ENCODE peak calls at places on chromosomes 16 and 17, in nine cellular contexts. U is EL, Q is activated T-cell treated with anti-CD3 and anti-CD28 coated beads for 1 hour, E is AG09319, K is lung, H is HCT116, O is substantia nigra, Z is body of pancreas, P is psoas muscle. F is an unnamed sample.
A peak's percentile ranks its signal among the peaks of the same experiment; 100 is the strongest.

GRCh38 chr17:7858487-7858832 is 657 bp downstream of the CYB5D1 start:
- DNase-seq in U (peak; percentile 65), Q (no peak), E (no peak), K (no peak), H (no peak), O (no peak), Z (peak; percentile 65), P (peak; percentile 71), F (no peak)

GRCh38 chr17:32627233-32628008 is 140.6 kb downstream of the CDK5R1 start:
- DNase-seq in U (peak; percentile 19), Q (no peak), E (no peak), K (no peak), H (no peak), O (peak; percentile 13), Z (peak; percentile 47), P (no peak), F (no peak)

GRCh38 chr17:69551212-69552010 is 136.9 kb downstream of the MAP2K6 start:
- DNase-seq in U (no peak), Q (no peak), E (no peak), K (no peak), H (no peak), O (no peak), Z (no peak), P (no peak), F (no peak)

GRCh38 chr16:89285381-89285780 is 67.9 kb downstream of the ZNF778 start:
- DNase-seq in U (no peak), Q (no peak), E (no peak), K (no peak), H (no peak), O (no peak), Z (no peak), P (no peak), F (no peak)

GRCh38 chr16:31382485-31383161 is 10.5 kb upstream of the ITGAD start:
- DNase-seq in U (peak; percentile 51), Q (peak; percentile 37), E (no peak), K (peak; percentile 56), H (peak; percentile 33), O (peak; percentile 11), Z (peak; percentile 78), P (peak; percentile 81), F (peak; percentile 57)

GRCh38 chr17:19744922-19745757 is 3.0 kb downstream of the ALDH3A1 start:
- DNase-seq in U (peak; percentile 61), Q (peak; percentile 80), E (no peak), K (peak; percentile 89), H (peak; percentile 61), O (peak; percentile 83), Z (peak; percentile 93), P (peak; percentile 96), F (peak; percentile 71)

GRCh38 chr17:57949649-57950048 is 5.6 kb downstream of the CUEDC1 start:
- DNase-seq in U (peak; percentile 29), Q (no peak), E (no peak), K (peak; percentile 77), H (no peak), O (no peak), Z (peak; percentile 21), P (peak; percentile 48), F (no peak)

GRCh38 chr17:63445571-63446217 is 412 bp downstream of the CYB561 start:
- DNase-seq in U (peak; percentile 57), Q (peak; percentile 40), E (no peak), K (peak; percentile 58), H (peak; percentile 58), O (no peak), Z (peak; percentile 76), P (no peak), F (peak; percentile 70)

GRCh38 chr17:81927145-81927652 is 336 bp downstream of the MAFG start:
- DNase-seq in U (no peak), Q (no peak), E (no peak), K (no peak), H (no peak), O (no peak), Z (no peak), P (no peak), F (no peak)

GRCh38 chr17:17151541-17151940 is 54.6 kb downstream of the PLD6 start:
- DNase-seq in U (peak; percentile 74), Q (no peak), E (no peak), K (no peak), H (no peak), O (no peak), Z (no peak), P (no peak), F (no peak)

GRCh38 chr17:38982858-38983746 is 15.9 kb upstream of the FBXO47 start:
- DNase-seq in U (peak; percentile 76), Q (peak; percentile 12), E (peak; percentile 51), K (no peak), H (peak; percentile 53), O (no peak), Z (peak; percentile 67), P (no peak), F (no peak)

GRCh38 chr17:76643553-76644148 is at the start of gene ST6GALNAC1:
- DNase-seq in U (no peak), Q (peak; percentile 14), E (no peak), K (no peak), H (no peak), O (no peak), Z (no peak), P (no peak), F (no peak)

GRCh38 chr17:77471984-77472836 is 331.4 kb downstream of the SEC14L1 start:
- DNase-seq in U (peak; percentile 62), Q (no peak), E (peak; percentile 61), K (peak; percentile 81), H (no peak), O (no peak), Z (peak; percentile 38), P (peak; percentile 51), F (no peak)

GRCh38 chr17:2124391-2124790 is 69.5 kb downstream of the HIC1 start:
- DNase-seq in U (peak; percentile 50), Q (no peak), E (no peak), K (no peak), H (no peak), O (no peak), Z (no peak), P (no peak), F (no peak)

GRCh38 chr16:630815-631405 is at the start of gene WFIKKN1:
- DNase-seq in U (no peak), Q (no peak), E (no peak), K (peak; percentile 61), H (no peak), O (no peak), Z (peak; percentile 52), P (peak; percentile 68), F (no peak)

GRCh38 chr17:39123627-39124026 is 27.8 kb downstream of the PLXDC1 start:
- DNase-seq in U (no peak), Q (no peak), E (no peak), K (no peak), H (no peak), O (no peak), Z (peak; percentile 20), P (peak; percentile 59), F (no peak)

GRCh38 chr17:32483451-32484019 is 3.3 kb upstream of the CDK5R1 start:
- DNase-seq in U (peak; percentile 70), Q (no peak), E (peak; percentile 57), K (no peak), H (no peak), O (peak; percentile 53), Z (peak; percentile 75), P (peak; percentile 89), F (no peak)

GRCh38 chr17:34177642-34178041 is 77.4 kb upstream of the CCL2 start:
- DNase-seq in U (peak; percentile 74), Q (no peak), E (peak; percentile 46), K (no peak), H (no peak), O (no peak), Z (no peak), P (no peak), F (no peak)

GRCh38 chr16:3099732-3100499 is 822 bp upstream of the ZSCAN10 start:
- DNase-seq in U (peak; percentile 90), Q (peak; percentile 86), E (peak; percentile 45), K (peak; percentile 92), H (peak; percentile 81), O (peak; percentile 40), Z (peak; percentile 96), P (peak; percentile 94), F (peak; percentile 59)

GRCh38 chr17:67245694-67246397 is 850 bp upstream of the HELZ start:
- DNase-seq in U (peak; percentile 8), Q (peak; percentile 17), E (no peak), K (peak; percentile 33), H (no peak), O (no peak), Z (peak; percentile 33), P (peak; percentile 56), F (peak; percentile 18)

GRCh38 chr16:1331712-1332617 is 1.5 kb upstream of the BAIAP3 start:
- DNase-seq in U (no peak), Q (peak; percentile 29), E (peak; percentile 11), K (peak; percentile 66), H (peak; percentile 33), O (no peak), Z (peak; percentile 89), P (peak; percentile 80), F (peak; percentile 59)

GRCh38 chr16:9015489-9015888 is 51.8 kb upstream of the USP7 start:
- DNase-seq in U (no peak), Q (no peak), E (no peak), K (no peak), H (no peak), O (no peak), Z (no peak), P (no peak), F (no peak)

GRCh38 chr17:34412965-34413441 is 50.0 kb upstream of the CCL1 start:
- DNase-seq in U (no peak), Q (no peak), E (no peak), K (no peak), H (no peak), O (no peak), Z (no peak), P (no peak), F (no peak)

GRCh38 chr16:79698341-79698753 is 97.8 kb upstream of the MAF start:
- DNase-seq in U (peak; percentile 12), Q (no peak), E (peak; percentile 43), K (no peak), H (no peak), O (no peak), Z (peak; percentile 40), P (no peak), F (no peak)

GRCh38 chr16:4272114-4272954 is 489 bp downstream of the TFAP4 start:
- DNase-seq in U (peak; percentile 45), Q (no peak), E (no peak), K (peak; percentile 54), H (no peak), O (peak; percentile 69), Z (peak; percentile 51), P (peak; percentile 79), F (peak; percentile 23)

GRCh38 chr16:23712976-23713375 is at the start of gene ERN2:
- DNase-seq in U (no peak), Q (no peak), E (no peak), K (no peak), H (no peak), O (no peak), Z (no peak), P (no peak), F (no peak)

GRCh38 chr17:41967141-41967920 is 736 bp downstream of the CNP start:
- DNase-seq in U (peak; percentile 31), Q (peak; percentile 28), E (no peak), K (no peak), H (peak; percentile 4), O (peak; percentile 65), Z (peak; percentile 42), P (peak; percentile 52), F (peak; percentile 13)

GRCh38 chr17:3891626-3892094 is 1.2 kb downstream of the CAMKK1 start:
- DNase-seq in U (peak; percentile 35), Q (no peak), E (no peak), K (no peak), H (no peak), O (no peak), Z (no peak), P (no peak), F (no peak)

GRCh38 chr16:57759541-57760356 is 24.2 kb downstream of the KATNB1 start:
- DNase-seq in U (no peak), Q (no peak), E (no peak), K (no peak), H (no peak), O (no peak), Z (no peak), P (peak; percentile 47), F (no peak)

GRCh38 chr17:11273596-11273995 is 32.6 kb downstream of the SHISA6 start:
- DNase-seq in U (no peak), Q (no peak), E (no peak), K (no peak), H (no peak), O (no peak), Z (no peak), P (no peak), F (no peak)

GRCh38 chr16:58085171-58085570 is 44.0 kb downstream of the CFAP20 start:
- DNase-seq in U (no peak), Q (no peak), E (no peak), K (no peak), H (no peak), O (no peak), Z (no peak), P (no peak), F (no peak)